ENCODE peak calls at places on chromosome 16, in six cellular contexts. W is GM13976; R is NCI-H2081 treated with DMSO at 0.1 percent for 48 hours; J is naive thymus-derived CD8-positive, alpha-beta T cell; E is stimulated activated CD4-positive, alpha-beta T cell treated with anti-CD3 and anti-CD28 coated beads, Interleukin-4, amount 100 ng/mL, for 1 hour; Q is SW 1271. N is an unnamed sample.

GRCh38 chr16:24036614-24037013 is 200.8 kb downstream of the PRKCB start:
- DNase-seq in J (peak; percentile 12), R (no peak), W (peak; percentile 70), Q (peak; percentile 9), E (no peak), N (peak; percentile 43)

GRCh38 chr16:9793623-9794022 is 388.6 kb downstream of the GRIN2A start:
- DNase-seq in W (no peak), J (no peak), R (no peak), Q (no peak), E (no peak), N (no peak)

GRCh38 chr16:15919331-15919730 is 30.1 kb upstream of the ABCC1 start:
- DNase-seq in R (no peak), W (no peak), E (no peak), Q (no peak), J (no peak), N (no peak)

GRCh38 chr16:88442811-88443576 is 10.1 kb upstream of the ZFPM1 start:
- DNase-seq in R (no peak), E (peak; percentile 84), J (peak; percentile 58), W (peak; percentile 95), Q (peak; percentile 68), N (peak; percentile 76)

GRCh38 chr16:49740190-49740589 is 115.7 kb downstream of the ZNF423 start:
- DNase-seq in E (no peak), J (no peak), Q (no peak), W (no peak), R (no peak), N (no peak)

GRCh38 chr16:48676836-48677235 is 66.9 kb upstream of the N4BP1 start:
- DNase-seq in W (no peak), R (no peak), Q (no peak), J (no peak), E (no peak), N (no peak)

GRCh38 chr16:69199382-69199781 is 12.4 kb downstream of the SNTB2 start:
- DNase-seq in Q (no peak), E (no peak), R (no peak), W (no peak), J (no peak), N (no peak)

GRCh38 chr16:6481894-6482293 is 850.8 kb upstream of the RBFOX1 start:
- DNase-seq in Q (no peak), J (no peak), E (no peak), W (no peak), R (no peak), N (no peak)

GRCh38 chr16:143047-143446 is 4.6 kb upstream of the NPRL3 start:
- DNase-seq in J (no peak), W (no peak), E (no peak), R (no peak), Q (no peak), N (no peak)

GRCh38 chr16:81224836-81225235 is 13.7 kb upstream of the BCO1 start:
- DNase-seq in W (no peak), R (no peak), J (no peak), E (no peak), Q (no peak), N (no peak)

GRCh38 chr16:30692381-30693074 is 6.4 kb upstream of the SRCAP start:
- DNase-seq in W (no peak), J (no peak), R (no peak), E (no peak), Q (no peak), N (no peak)

GRCh38 chr16:68839831-68840230 is 3.5 kb upstream of the TANGO6 start:
- DNase-seq in W (no peak), Q (no peak), R (no peak), J (no peak), E (no peak), N (no peak)

GRCh38 chr16:14092579-14092978 is 21.5 kb downstream of the MRTFB start:
- DNase-seq in Q (no peak), J (no peak), W (no peak), R (no peak), E (no peak), N (no peak)

GRCh38 chr16:23597003-23597756 is 1.1 kb upstream of the NDUFAB1 start:
- DNase-seq in Q (peak; percentile 17), J (no peak), R (no peak), W (peak; percentile 49), E (no peak), N (no peak)

GRCh38 chr16:89176147-89176690 is 4.7 kb downstream of the CDH15 start:
- DNase-seq in E (no peak), W (no peak), R (no peak), Q (no peak), J (no peak), N (no peak)

GRCh38 chr16:15650019-15650697 is at the start of gene NDE1:
- DNase-seq in R (no peak), W (peak; percentile 95), E (peak; percentile 87), J (peak; percentile 80), Q (peak; percentile 71), N (peak; percentile 77)

GRCh38 chr16:21277927-21278706 is at the start of gene CRYM:
- DNase-seq in E (peak; percentile 58), R (no peak), Q (no peak), J (no peak), W (peak; percentile 83), N (no peak)

GRCh38 chr16:48911700-48912099 is 301.7 kb upstream of the N4BP1 start:
- DNase-seq in W (no peak), E (no peak), J (no peak), Q (no peak), R (no peak), N (no peak)

GRCh38 chr16:66131156-66131807 is 235.2 kb upstream of the CDH5 start:
- DNase-seq in W (no peak), R (no peak), Q (peak; percentile 15), E (no peak), J (no peak), N (no peak)

GRCh38 chr16:57984443-57985203 is 13.7 kb upstream of the CNGB1 start:
- DNase-seq in Q (no peak), R (no peak), J (peak; percentile 91), E (peak; percentile 90), W (peak; percentile 92), N (peak; percentile 92)

GRCh38 chr16:77951788-77952187 is 70.6 kb upstream of the CLEC3A start:
- DNase-seq in W (peak; percentile 53), R (peak; percentile 15), E (no peak), J (no peak), Q (peak; percentile 26), N (no peak)

GRCh38 chr16:275786-276232 is at the start of gene RGS11:
- DNase-seq in J (no peak), R (no peak), Q (no peak), E (no peak), W (no peak), N (no peak)

GRCh38 chr16:102060-102855 is 24.2 kb downstream of the MPG start:
- DNase-seq in R (no peak), E (no peak), Q (no peak), J (no peak), W (no peak), N (no peak)

N was measured in CD8-positive, alpha-beta memory T cell.